ENCODE peak calls at places on chromosome 13, in seven cellular contexts. H, M, T, L, P, J and K are unnamed samples.

GRCh38 chr13:45119469-45119989 is 781 bp upstream of the GTF2F2 start:
- DNase-seq in H (no peak), M (no peak), T (peak), L (peak), P (no peak), J (no peak), K (no peak)

GRCh38 chr13:23547000-23547590 is 23.1 kb upstream of the TNFRSF19 start:
- DNase-seq in H (no peak), M (no peak), T (no peak), L (no peak), P (no peak), J (no peak), K (no peak)

GRCh38 chr13:25292301-25292700 is 5.0 kb upstream of the MTMR6 start:
- DNase-seq in H (peak), M (peak), T (no peak), L (peak), P (no peak), J (no peak), K (no peak)

GRCh38 chr13:59906413-59907027 is 257.2 kb downstream of the DIAPH3 start:
- DNase-seq in H (peak), M (peak), T (no peak), L (peak), P (no peak), J (no peak), K (no peak)

GRCh38 chr13:22463089-22463488 is 717.7 kb upstream of the SGCG start:
- DNase-seq in H (no peak), M (no peak), T (no peak), L (no peak), P (no peak), J (no peak), K (no peak)

GRCh38 chr13:75802161-75802560 is 166.0 kb downstream of the LMO7 start:
- DNase-seq in H (no peak), M (no peak), T (no peak), L (no peak), P (no peak), J (no peak), K (no peak)

GRCh38 chr13:34179481-34179880 is 361.5 kb downstream of the RFC3 start:
- DNase-seq in H (no peak), M (no peak), T (no peak), L (no peak), P (no peak), J (no peak), K (no peak)

GRCh38 chr13:19860884-19861655 is 2.4 kb downstream of the ZMYM5 start:
- DNase-seq in H (peak), M (peak), T (no peak), L (peak), P (no peak), J (no peak), K (no peak)

GRCh38 chr13:28819748-28820098 is 416 bp upstream of the MTUS2 start:
- DNase-seq in H (no peak), M (peak), T (no peak), L (no peak), P (no peak), J (no peak), K (no peak)

GRCh38 chr13:92224052-92224821 is 825.8 kb downstream of the GPC5 start:
- DNase-seq in H (peak), M (no peak), T (peak), L (no peak), P (no peak), J (no peak), K (no peak)

GRCh38 chr13:112771139-112771876 is 81.5 kb downstream of the ATP11A start:
- DNase-seq in H (no peak), M (no peak), T (no peak), L (no peak), P (no peak), J (no peak), K (no peak)

GRCh38 chr13:44174769-44175425 is 198.7 kb upstream of the SERP2 start:
- DNase-seq in H (no peak), M (no peak), T (peak), L (no peak), P (no peak), J (no peak), K (no peak)

GRCh38 chr13:114313061-114313860 is 1.0 kb upstream of the CHAMP1 start:
- DNase-seq in H (no peak), M (peak), T (no peak), L (peak), P (no peak), J (no peak), K (no peak)

GRCh38 chr13:60220072-60220471 is 56.3 kb upstream of the DIAPH3 start:
- DNase-seq in H (no peak), M (no peak), T (no peak), L (no peak), P (no peak), J (no peak), K (no peak)

GRCh38 chr13:23570931-23571330 is 719 bp downstream of the TNFRSF19 start:
- DNase-seq in H (no peak), M (peak), T (no peak), L (no peak), P (no peak), J (no peak), K (no peak)

GRCh38 chr13:25037057-25037813 is 58.7 kb upstream of the PABPC3 start:
- DNase-seq in H (peak), M (peak), T (peak), L (peak), P (no peak), J (no peak), K (no peak)

GRCh38 chr13:35694549-35695233 is 218.2 kb upstream of the MAB21L1 start:
- DNase-seq in H (no peak), M (no peak), T (no peak), L (no peak), P (peak), J (peak), K (no peak)

GRCh38 chr13:31731923-31732322 is 7.4 kb upstream of the RXFP2 start:
- DNase-seq in H (no peak), M (no peak), T (no peak), L (no peak), P (no peak), J (no peak), K (no peak)

GRCh38 chr13:105232403-105232802 is 1303.1 kb downstream of the EFNB2 start:
- DNase-seq in H (no peak), M (no peak), T (no peak), L (no peak), P (no peak), J (no peak), K (no peak)

GRCh38 chr13:86760620-86761019 is 910.6 kb upstream of the SLITRK5 start:
- DNase-seq in H (no peak), M (no peak), T (no peak), L (no peak), P (no peak), J (no peak), K (no peak)

GRCh38 chr13:33186851-33187250 is 98.7 kb downstream of the STARD13 start:
- DNase-seq in H (peak), M (peak), T (no peak), L (no peak), P (no peak), J (no peak), K (no peak)

GRCh38 chr13:24630851-24631341 is 49.3 kb upstream of the ATP12A start:
- DNase-seq in H (no peak), M (peak), T (no peak), L (no peak), P (no peak), J (peak), K (no peak)

GRCh38 chr13:96991072-96991471 is 3.2 kb downstream of the OXGR1 start:
- DNase-seq in H (no peak), M (no peak), T (no peak), L (no peak), P (no peak), J (no peak), K (no peak)

GRCh38 chr13:60397693-60398437 is 845 bp downstream of the TDRD3 start:
- DNase-seq in H (no peak), M (peak), T (peak), L (peak), P (peak), J (peak), K (no peak)

GRCh38 chr13:44719857-44720671 is 143.9 kb upstream of the TSC22D1 start:
- DNase-seq in H (peak), M (peak), T (peak), L (no peak), P (peak), J (no peak), K (no peak)

GRCh38 chr13:93614776-93615175 is 388.2 kb downstream of the GPC6 start:
- DNase-seq in H (no peak), M (no peak), T (no peak), L (no peak), P (no peak), J (no peak), K (no peak)

GRCh38 chr13:31204592-31204991 is 4.8 kb downstream of the B3GLCT start:
- DNase-seq in H (peak), M (peak), T (no peak), L (no peak), P (no peak), J (no peak), K (no peak)

GRCh38 chr13:64855506-64855905 is 2374.6 kb downstream of the PCDH9 start:
- DNase-seq in H (no peak), M (no peak), T (no peak), L (no peak), P (no peak), J (no peak), K (no peak)

GRCh38 chr13:20125783-20126165 is 35.1 kb downstream of the GJA3 start:
- DNase-seq in H (no peak), M (no peak), T (no peak), L (no peak), P (no peak), J (peak), K (no peak)

GRCh38 chr13:27790523-27790922 is 1.8 kb upstream of the GSX1 start:
- DNase-seq in H (no peak), M (no peak), T (no peak), L (no peak), P (no peak), J (no peak), K (no peak)

GRCh38 chr13:70505809-70506208 is 397.6 kb upstream of the KLHL1 start:
- DNase-seq in H (no peak), M (no peak), T (no peak), L (no peak), P (no peak), J (no peak), K (no peak)

GRCh38 chr13:29733069-29733700 is 117.2 kb downstream of the UBL3 start:
- DNase-seq in H (no peak), M (no peak), T (no peak), L (no peak), P (peak), J (no peak), K (no peak)

GRCh38 chr13:35630551-35631275 is 154.2 kb upstream of the MAB21L1 start:
- DNase-seq in H (peak), M (peak), T (peak), L (peak), P (no peak), J (no peak), K (no peak)

GRCh38 chr13:43307921-43308433 is 284.6 kb downstream of the DNAJC15 start:
- DNase-seq in H (peak), M (peak), T (peak), L (peak), P (peak), J (peak), K (no peak)

GRCh38 chr13:104586010-104586746 is 1520.0 kb upstream of the SLC10A2 start:
- DNase-seq in H (peak), M (peak), T (no peak), L (no peak), P (no peak), J (no peak), K (no peak)

GRCh38 chr13:60242231-60242630 is 78.5 kb upstream of the DIAPH3 start:
- DNase-seq in H (no peak), M (no peak), T (no peak), L (no peak), P (no peak), J (no peak), K (no peak)

DNA sequence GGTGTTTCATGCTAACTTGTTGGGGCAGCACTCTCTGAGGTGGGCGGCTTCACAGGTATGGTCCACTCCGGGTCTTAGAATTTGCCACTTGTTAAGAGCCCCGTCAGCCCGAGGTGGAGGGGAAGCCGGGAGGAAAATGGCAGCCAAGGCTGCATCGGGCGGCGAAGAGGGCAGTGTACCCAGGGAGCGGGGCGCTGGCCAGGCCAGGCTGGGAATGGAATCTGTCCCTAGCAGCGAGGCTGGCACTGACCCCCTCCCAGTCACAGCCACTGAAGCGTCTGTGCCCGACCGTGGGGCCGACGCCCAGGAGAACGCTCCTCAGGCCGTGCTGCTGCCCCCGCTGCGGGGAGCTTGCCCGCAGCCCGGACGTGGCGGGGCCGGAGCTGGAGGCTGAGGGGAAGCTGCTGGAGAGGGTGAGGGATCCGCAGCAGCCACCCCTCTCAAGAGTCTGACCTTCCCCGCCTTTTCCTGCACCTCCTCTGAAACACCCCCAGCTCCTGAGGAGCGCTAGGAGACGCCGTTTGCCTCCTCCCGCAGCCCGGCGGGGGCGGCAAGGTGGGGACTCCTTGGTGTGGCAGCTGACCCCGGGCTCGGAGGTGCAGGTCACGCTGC is 313.8 kb upstream of the SPRY2 start:
- DNase-seq in H (no peak), M (no peak), T (no peak), L (no peak), P (no peak), J (no peak), K (no peak)
- H3K4me3 ChIP-seq in H (peak), M (no peak), T (no peak), L (no peak), P (no peak), J (no peak), K (no peak)

GRCh38 chr13:39968646-39969475 is 313.4 kb downstream of the COG6 start:
- DNase-seq in H (no peak), M (peak), T (no peak), L (no peak), P (no peak), J (no peak), K (no peak)

GRCh38 chr13:39965309-39965708 is 309.8 kb downstream of the COG6 start:
- DNase-seq in H (no peak), M (no peak), T (no peak), L (no peak), P (no peak), J (no peak), K (no peak)

GRCh38 chr13:39970177-39970846 is 314.9 kb downstream of the COG6 start:
- DNase-seq in H (no peak), M (no peak), T (no peak), L (no peak), P (no peak), J (no peak), K (no peak)

GRCh38 chr13:39963612-39964011 is 308.1 kb downstream of the COG6 start:
- DNase-seq in H (no peak), M (no peak), T (no peak), L (no peak), P (no peak), J (no peak), K (no peak)

DNA sequence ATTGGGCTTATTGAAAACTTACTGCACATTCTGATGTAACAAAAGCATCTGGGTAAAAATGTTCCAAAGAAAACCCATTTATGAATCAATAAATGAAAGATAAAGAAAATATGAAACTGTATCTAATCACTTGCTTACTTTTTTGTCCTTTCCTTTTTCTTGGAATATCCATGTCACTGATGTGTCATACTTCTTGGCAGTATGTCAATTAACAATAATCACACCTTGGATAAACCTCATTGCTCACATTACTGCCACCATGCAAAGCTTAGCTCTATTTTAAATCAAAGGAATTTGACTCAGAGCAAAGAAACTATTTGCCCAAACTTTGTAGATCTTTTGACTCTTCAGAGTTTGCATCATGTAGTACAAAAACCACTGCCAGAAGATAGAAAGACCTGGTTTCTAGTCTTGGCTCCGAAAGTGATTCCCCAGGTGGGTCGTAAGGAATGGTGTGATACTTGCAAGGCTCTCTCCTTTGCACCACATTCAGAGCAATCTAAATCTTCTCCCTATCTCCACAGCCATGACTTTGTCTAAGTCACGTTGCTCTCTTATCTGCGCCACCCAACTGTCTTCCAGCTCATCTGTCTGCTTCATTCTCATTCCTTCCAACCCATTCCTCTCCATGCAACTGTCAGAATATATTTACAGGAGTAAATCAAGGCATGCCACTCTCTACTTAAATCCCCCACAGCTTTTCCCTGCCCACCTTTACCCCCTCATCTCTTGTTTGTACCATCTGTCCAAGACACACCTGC is 311.9 kb downstream of the COG6 start:
- DNase-seq in H (no peak), M (peak), T (no peak), L (no peak), P (no peak), J (no peak), K (no peak)
- H3K4me3 ChIP-seq in H (no peak), M (no peak), T (no peak), L (no peak), P (no peak), J (no peak), K (no peak)

DNA sequence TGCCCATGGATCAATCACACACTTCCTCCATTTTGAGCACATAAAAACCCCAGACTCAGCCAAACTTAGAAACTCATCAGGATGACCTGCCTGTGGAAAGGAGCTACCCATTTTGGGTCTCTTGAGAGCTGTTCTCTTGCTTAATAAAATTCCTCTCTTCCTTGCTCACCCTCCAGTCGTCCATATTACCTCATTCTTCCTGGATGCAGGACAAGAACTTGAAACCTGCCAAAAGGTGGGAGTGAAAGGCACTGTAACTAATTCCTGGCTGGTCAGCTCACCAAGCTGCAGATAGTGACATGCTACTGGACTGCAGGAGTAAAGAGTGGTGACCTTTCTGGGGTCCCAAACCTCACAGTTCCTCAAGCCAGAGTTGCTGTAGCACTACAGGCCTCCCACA is 20.2 kb downstream of the LIG4 start:
- DNase-seq in H (no peak), M (no peak), T (no peak), L (no peak), P (no peak), J (no peak), K (no peak)
- H3K4me3 ChIP-seq in H (no peak), M (no peak), T (no peak), L (no peak), P (no peak), J (no peak), K (no peak)

GRCh38 chr13:40514797-40515196 is 151.6 kb downstream of the FOXO1 start:
- DNase-seq in H (no peak), M (no peak), T (no peak), L (no peak), P (no peak), J (no peak), K (no peak)

GRCh38 chr13:40515702-40516101 is 150.7 kb downstream of the FOXO1 start:
- DNase-seq in H (no peak), M (no peak), T (no peak), L (no peak), P (no peak), J (no peak), K (no peak)

GRCh38 chr13:40519637-40520036 is 146.8 kb downstream of the FOXO1 start:
- DNase-seq in H (no peak), M (no peak), T (no peak), L (no peak), P (no peak), J (no peak), K (no peak)

GRCh38 chr13:40518481-40518882 is 148.0 kb downstream of the FOXO1 start:
- DNase-seq in H (peak), M (no peak), T (no peak), L (no peak), P (no peak), J (no peak), K (no peak)

GRCh38 chr13:40517486-40518311 is 148.7 kb downstream of the FOXO1 start:
- DNase-seq in H (no peak), M (no peak), T (no peak), L (peak), P (no peak), J (no peak), K (no peak)
- H3K4me3 ChIP-seq in H (no peak), M (no peak), T (no peak), L (peak), P (no peak), J (no peak), K (no peak)

GRCh38 chr13:74320282-74320681 is 186.1 kb upstream of the KLF12 start:
- DNase-seq in H (no peak), M (no peak), T (no peak), L (no peak), P (no peak), J (no peak), K (no peak)

GRCh38 chr13:74322562-74322961 is 188.4 kb upstream of the KLF12 start:
- DNase-seq in H (no peak), M (no peak), T (no peak), L (no peak), P (no peak), J (no peak), K (no peak)

GRCh38 chr13:74324338-74324737 is 190.1 kb upstream of the KLF12 start:
- DNase-seq in H (no peak), M (no peak), T (no peak), L (no peak), P (no peak), J (no peak), K (no peak)

GRCh38 chr13:74329978-74330377 is 195.8 kb upstream of the KLF12 start:
- DNase-seq in H (no peak), M (peak), T (no peak), L (no peak), P (no peak), J (no peak), K (no peak)

DNA sequence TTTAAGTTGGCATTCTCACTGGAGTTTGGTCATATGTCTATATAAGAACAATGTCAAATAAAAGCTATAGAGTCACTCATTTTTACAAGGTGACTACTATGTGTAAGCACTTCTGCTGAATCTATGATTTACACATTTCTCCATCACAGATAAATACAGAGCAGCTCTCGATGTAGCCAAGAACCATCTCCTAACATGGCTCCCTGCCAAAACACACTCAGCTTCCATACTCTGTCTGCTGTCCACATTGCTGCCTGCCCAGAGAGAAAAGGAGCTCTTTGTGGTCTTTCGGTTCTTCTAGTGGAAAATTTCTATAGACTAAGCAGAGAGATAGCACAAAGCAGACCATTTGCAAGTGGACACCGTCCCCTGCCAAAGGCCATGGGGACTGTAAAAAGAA is 190.9 kb upstream of the KLF12 start:
- DNase-seq in H (no peak), M (peak), T (peak), L (no peak), P (no peak), J (no peak), K (no peak)
- H3K4me3 ChIP-seq in H (no peak), M (peak), T (no peak), L (no peak), P (no peak), J (no peak), K (no peak)